ENCODE peak calls at places on chromosomes 3 and 15, in six cellular contexts. R is AG04449, I is GM12865, U is brain microvascular endothelial cell, Y is pancreas, J is neural progenitor cell. L is an unnamed sample.

GRCh38 chr3:10648181-10648580 is 142.8 kb upstream of the ATP2B2 start:
- DNase-seq in R (no peak), I (no peak), U (no peak), Y (no peak), J (no peak), L (no peak)

GRCh38 chr15:90870354-90871096 is 2.1 kb downstream of the FURIN start:
- DNase-seq in R (no peak), I (peak), U (peak), Y (no peak), J (no peak), L (no peak)

GRCh38 chr15:70545526-70545925 is 217.8 kb downstream of the UACA start:
- DNase-seq in R (no peak), I (no peak), U (no peak), Y (no peak), J (no peak), L (no peak)

GRCh38 chr3:184711366-184712247 is at the start of gene MAGEF1:
- DNase-seq in R (peak), I (peak), U (peak), Y (peak), J (peak), L (peak)

GRCh38 chr15:58515807-58516206 is 84.0 kb downstream of the LIPC start:
- DNase-seq in R (no peak), I (peak), U (no peak), Y (no peak), J (no peak), L (no peak)

GRCh38 chr3:167882057-167882667 is 146.6 kb downstream of the SERPINI1 start:
- DNase-seq in R (no peak), I (peak), U (peak), Y (no peak), J (peak), L (peak)

GRCh38 chr3:67000006-67000405 is 1.9 kb downstream of the KBTBD8 start:
- DNase-seq in R (no peak), I (peak), U (peak), Y (no peak), J (no peak), L (no peak)

GRCh38 chr3:168952551-168952950 is 711.0 kb downstream of the MECOM start:
- DNase-seq in R (no peak), I (peak), U (no peak), Y (no peak), J (no peak), L (no peak)

GRCh38 chr3:14253983-14254382 is 75.4 kb downstream of the LSM3 start:
- DNase-seq in R (no peak), I (no peak), U (no peak), Y (no peak), J (no peak), L (no peak)

GRCh38 chr3:183555541-183556081 is at the start of gene KLHL6:
- DNase-seq in R (no peak), I (peak), U (no peak), Y (peak), J (no peak), L (no peak)

GRCh38 chr15:29825205-29825604 is 2.9 kb upstream of the TJP1 start:
- DNase-seq in R (no peak), I (peak), U (no peak), Y (no peak), J (no peak), L (no peak)

GRCh38 chr3:70885636-70886035 is 573.2 kb upstream of the MDFIC2 start:
- DNase-seq in R (no peak), I (no peak), U (no peak), Y (no peak), J (no peak), L (no peak)

GRCh38 chr3:13009132-13009945 is 63.9 kb downstream of the IQSEC1 start:
- DNase-seq in R (no peak), I (peak), U (no peak), Y (peak), J (no peak), L (no peak)

GRCh38 chr3:115323380-115323779 is 176.3 kb upstream of the ZBTB20 start:
- DNase-seq in R (no peak), I (no peak), U (no peak), Y (no peak), J (no peak), L (no peak)

GRCh38 chr15:40543082-40543481 is 21.8 kb downstream of the CCDC32 start:
- DNase-seq in R (no peak), I (peak), U (no peak), Y (no peak), J (no peak), L (no peak)
- TF ChIP-seq CTCF in R (no peak), I (no peak), U (no peak), Y (no peak), J (no peak), L (no peak)

GRCh38 chr3:193744822-193745684 is 152.0 kb downstream of the OPA1 start:
- DNase-seq in R (no peak), I (no peak), U (no peak), Y (peak), J (peak), L (no peak)

GRCh38 chr3:193742628-193743027 is 149.6 kb downstream of the OPA1 start:
- DNase-seq in R (no peak), I (peak), U (no peak), Y (no peak), J (no peak), L (no peak)

GRCh38 chr3:193744048-193744821 is 151.2 kb downstream of the OPA1 start:
- DNase-seq in R (no peak), I (no peak), U (no peak), Y (peak), J (no peak), L (no peak)

GRCh38 chr3:193746832-193747231 is 153.8 kb downstream of the OPA1 start:
- DNase-seq in R (no peak), I (no peak), U (no peak), Y (no peak), J (no peak), L (no peak)

DNA sequence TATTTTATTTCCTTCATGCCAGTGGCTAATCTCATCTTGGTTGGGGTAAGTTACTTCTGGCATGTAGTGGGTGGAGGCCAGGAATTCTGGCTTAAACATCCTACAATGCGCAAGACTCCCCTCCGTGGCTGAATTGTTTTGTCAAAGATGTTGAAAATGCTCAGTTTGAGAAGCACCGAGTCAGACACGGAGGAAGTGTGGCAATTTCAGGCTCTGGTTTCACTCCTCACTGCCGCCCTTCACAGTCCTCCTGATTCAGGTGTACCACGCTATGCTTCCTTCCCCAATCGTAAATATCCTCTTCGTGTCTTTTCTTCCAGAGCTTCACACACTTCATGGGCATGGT is 150.7 kb downstream of the OPA1 start:
- DNase-seq in R (no peak), I (peak), U (no peak), Y (peak), J (no peak), L (no peak)
- H3K4me3 ChIP-seq in R (no peak), I (peak), U (no peak), Y (no peak), J (no peak), L (no peak)

DNA sequence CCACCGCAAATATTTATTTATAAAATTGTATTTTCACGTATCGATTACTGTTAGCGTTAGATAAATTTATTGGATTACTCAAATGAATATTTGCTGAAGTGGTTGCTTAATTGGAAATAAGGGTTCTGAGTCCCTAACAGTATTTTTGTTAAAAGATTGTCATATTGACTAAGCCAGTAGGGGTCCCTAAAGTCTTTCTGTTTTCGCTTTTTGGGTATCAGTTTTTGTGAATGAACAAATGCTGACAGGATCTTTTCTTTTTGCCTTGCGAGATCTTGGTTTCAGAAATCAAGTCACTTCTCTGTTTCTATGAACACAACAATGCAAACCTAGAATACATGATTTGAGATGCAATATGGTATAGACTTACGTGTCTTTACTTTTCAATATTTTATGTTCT is 7.1 kb downstream of the RAD51 start:
- DNase-seq in R (no peak), I (peak), U (no peak), Y (no peak), J (no peak), L (no peak)
- TF ChIP-seq CTCF in R (no peak), I (no peak), U (peak), Y (no peak), J (peak), L (no peak)

DNA sequence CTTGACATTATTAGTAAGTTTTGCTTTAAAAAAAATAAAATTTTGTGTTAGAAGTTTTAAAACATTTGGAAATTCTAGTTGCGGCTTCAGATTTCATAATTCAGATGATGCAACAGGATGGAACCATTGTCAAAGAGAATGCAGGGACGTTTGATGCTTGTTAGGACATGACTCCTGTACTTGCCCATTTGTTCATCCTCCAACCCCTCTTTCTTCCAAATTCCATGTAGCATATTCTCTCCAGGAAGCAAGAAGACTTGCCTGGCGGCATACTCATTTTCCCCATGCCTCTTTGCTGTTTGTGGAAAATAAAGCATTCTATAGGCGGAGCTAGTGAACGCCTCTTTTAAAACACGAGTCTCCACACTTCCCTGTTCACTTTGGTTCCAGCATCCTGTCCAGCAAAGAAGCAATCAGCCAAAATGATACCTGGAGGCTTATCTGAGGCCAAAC is at the start of gene CSTA:
- DNase-seq in R (no peak), I (no peak), U (no peak), Y (no peak), J (no peak), L (peak)
- H3K4me3 ChIP-seq in R (no peak), I (no peak), U (no peak), Y (no peak), J (no peak), L (peak)